ENCODE peak calls at places on chromosomes 5 and 9, in ten cellular contexts. O is EL; Y is hippocampal formation; T is left cardiac atrium; U is stimulated activated CD4-positive, alpha-beta T cell treated with anti-CD3 and anti-CD28 coated beads, Interleukin-2, amount 100 ng/mL, for 48 hours; V is amygdala; Q is CD8-positive, alpha-beta T cell; C is glutamatergic neuron; F is A549; N is activated naive CD4-positive, alpha-beta T cell. S is an unnamed sample.

GRCh38 chr9:81499021-81499454 is 190.3 kb downstream of the TLE1 start:
- DNase-seq in O (peak), Y (no peak), T (no peak), U (no peak), V (no peak), Q (no peak), C (no peak), F (no peak), N (no peak), S (no peak)

GRCh38 chr5:107858324-107858723 is 187.6 kb upstream of the EFNA5 start:
- DNase-seq in O (no peak), Y (no peak), T (no peak), U (no peak), V (no peak), Q (no peak), C (no peak), F (no peak), N (no peak), S (no peak)

GRCh38 chr9:34518896-34519295 is 3.9 kb downstream of the ENHO start:
- DNase-seq in O (no peak), Y (no peak), T (no peak), U (no peak), V (no peak), Q (no peak), C (no peak), F (no peak), N (no peak), S (no peak)

GRCh38 chr5:39675676-39676075 is 250.9 kb upstream of the DAB2 start:
- DNase-seq in O (no peak), Y (no peak), T (no peak), U (no peak), V (no peak), Q (no peak), C (no peak), F (no peak), N (no peak), S (no peak)

GRCh38 chr9:132485454-132485853 is 75.4 kb downstream of the CFAP77 start:
- DNase-seq in O (no peak), Y (no peak), T (no peak), U (no peak), V (no peak), Q (no peak), C (no peak), F (no peak), N (no peak), S (no peak)

GRCh38 chr5:115898656-115899055 is 56.9 kb downstream of the AP3S1 start:
- DNase-seq in O (peak), Y (no peak), T (no peak), U (no peak), V (no peak), Q (no peak), C (no peak), F (no peak), N (no peak), S (no peak)

GRCh38 chr5:146338774-146339714 is at the start of gene POU4F3:
- DNase-seq in O (no peak), Y (no peak), T (no peak), U (no peak), V (no peak), Q (no peak), C (peak), F (no peak), N (no peak), S (no peak)

GRCh38 chr5:94243612-94244011 is 374.8 kb downstream of the KIAA0825 start:
- DNase-seq in O (peak), Y (no peak), T (no peak), U (no peak), V (no peak), Q (no peak), C (no peak), F (no peak), N (no peak), S (no peak)

GRCh38 chr5:127072861-127073846 is at the start of gene C5orf63:
- DNase-seq in O (peak), Y (peak), T (peak), U (peak), V (peak), Q (peak), C (peak), F (peak), N (peak), S (peak)